ENCODE peak calls at places on chromosomes 11 and 22, in nine cellular contexts. T is mammary epithelial cell, K is psoas muscle, S is prostate gland, J is pancreas, E is heart right ventricle, A is SK-N-SH, Q is ovary, V is cardiac muscle cell. C is an unnamed sample. For H3K4me1, the result is how much of the 10 kb centered on the place peaks cover.

GRCh38 chr11:125942771-125943428 is 2.9 kb upstream of the VSIG10L2 start:
- DNase-seq in T (no peak), K (no peak), S (no peak), J (no peak), E (no peak), A (no peak), Q (no peak), V (no peak), C (no peak)

GRCh38 chr22:19962909-19963806 is 21.5 kb upstream of the TXNRD2 start:
- DNase-seq in T (peak), K (peak), S (peak), J (peak), E (peak), A (no peak), Q (no peak), V (no peak), C (peak)

GRCh38 chr11:125300791-125301218 is 136.3 kb downstream of the PKNOX2 start:
- DNase-seq in T (peak), K (no peak), S (peak), J (peak), E (peak), A (peak), Q (no peak), V (no peak), C (no peak)

GRCh38 chr22:45212992-45213751 is 27.5 kb downstream of the KIAA0930 start:
- DNase-seq in T (peak), K (peak), S (no peak), J (no peak), E (peak), A (peak), Q (no peak), V (peak), C (no peak)

GRCh38 chr11:58963551-58964075 is 24.3 kb downstream of the GLYATL1 start:
- DNase-seq in T (peak), K (no peak), S (peak), J (peak), E (no peak), A (peak), Q (no peak), V (peak), C (no peak)

GRCh38 chr22:21657020-21657360 is 8.8 kb upstream of the PPIL2 start:
- DNase-seq in T (no peak), K (no peak), S (no peak), J (no peak), E (no peak), A (no peak), Q (no peak), V (no peak), C (no peak)

GRCh38 chr22:20530368-20531153 is 23.2 kb downstream of the MED15 start:
- DNase-seq in T (peak), K (peak), S (no peak), J (no peak), E (no peak), A (no peak), Q (no peak), V (no peak), C (no peak)

GRCh38 chr11:34252651-34253050 is 105.2 kb downstream of the ABTB2 start:
- DNase-seq in T (no peak), K (no peak), S (no peak), J (peak), E (no peak), A (no peak), Q (no peak), V (no peak), C (no peak)

GRCh38 chr22:42800731-42801536 is 56.1 kb downstream of the ARFGAP3 start:
- DNase-seq in T (no peak), K (no peak), S (no peak), J (no peak), E (no peak), A (no peak), Q (no peak), V (no peak), C (no peak)

GRCh38 chr22:37197451-37198289 is 9.6 kb upstream of the C1QTNF6 start:
- DNase-seq in T (peak), K (peak), S (peak), J (peak), E (peak), A (no peak), Q (peak), V (no peak), C (peak)

GRCh38 chr11:63243533-63243932 is at the start of gene SLC22A25:
- DNase-seq in T (no peak), K (no peak), S (no peak), J (no peak), E (no peak), A (no peak), Q (no peak), V (no peak), C (no peak)

GRCh38 chr22:34096770-34097169 is 176.5 kb upstream of the LARGE1 start:
- DNase-seq in T (no peak), K (no peak), S (no peak), J (no peak), E (no peak), A (no peak), Q (no peak), V (no peak), C (no peak)

GRCh38 chr22:50201191-50202129 is 649 bp downstream of the SELENOO start:
- DNase-seq in T (no peak), K (no peak), S (no peak), J (no peak), E (no peak), A (no peak), Q (peak), V (peak), C (no peak)
- H3K4me1 ChIP-seq in T (under half), K (under half), S (under half), J (under half), E (under half), A (under half), Q (under half), V (under half), C (under half)

DNA sequence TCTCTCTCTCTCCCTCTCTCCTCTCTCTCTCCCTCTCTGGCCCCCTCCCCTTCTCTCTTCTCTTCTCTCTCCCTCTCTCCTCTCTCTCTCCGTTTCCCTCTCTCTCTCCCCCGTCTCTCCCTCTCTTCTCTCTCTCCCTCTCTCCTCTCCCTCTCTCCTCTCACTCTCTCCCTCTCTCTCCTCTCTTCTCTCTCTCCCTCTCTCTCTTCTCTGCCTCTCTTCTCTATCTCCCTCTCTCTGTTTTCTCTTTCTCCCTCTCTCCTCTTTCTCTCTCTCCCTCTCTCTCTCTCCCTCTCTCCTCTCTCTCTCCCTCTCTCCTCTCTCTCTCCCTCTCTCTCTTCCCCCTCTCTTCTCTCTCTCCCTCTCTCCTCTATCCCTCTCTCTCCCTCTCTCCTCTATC is 98.3 kb upstream of the FGF3 start:
- DNase-seq in T (no peak), K (no peak), S (no peak), J (no peak), E (no peak), A (no peak), Q (no peak), V (no peak), C (no peak)
- TF ChIP-seq CTCF in T (no peak), K (no peak), S (no peak), J (no peak), E (no peak), A (no peak), Q (no peak), V (no peak), C (no peak)

DNA sequence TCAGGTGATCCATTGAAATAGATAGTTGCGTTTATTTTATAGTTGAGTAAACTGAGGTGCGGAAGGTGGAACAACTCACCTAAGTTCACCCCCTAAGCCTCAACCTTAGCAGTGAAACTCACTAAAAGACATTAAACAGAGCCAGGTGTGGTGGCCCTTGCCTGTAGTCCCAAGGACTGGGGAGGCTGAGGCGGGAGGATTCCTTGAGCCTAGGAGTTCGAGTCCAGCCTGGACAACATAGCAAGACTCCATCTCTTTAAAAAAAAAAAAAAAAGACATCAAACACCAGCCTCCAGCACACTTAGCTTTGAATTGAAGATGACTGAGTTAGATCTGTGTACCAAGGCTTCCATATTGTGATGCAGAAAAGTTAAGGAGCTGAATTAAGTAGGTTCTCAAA is 845 bp upstream of the RAB36 start:
- DNase-seq in T (no peak), K (no peak), S (no peak), J (no peak), E (no peak), A (no peak), Q (no peak), V (no peak), C (no peak)
- H3K4me3 ChIP-seq in T (no peak), K (no peak), S (no peak), J (no peak), E (no peak), A (peak), Q (no peak), V (no peak), C (no peak)

GRCh38 chr11:13669544-13670488 is 1.3 kb downstream of the FAR1 start:
- DNase-seq in T (peak), K (no peak), S (no peak), J (peak), E (no peak), A (no peak), Q (no peak), V (no peak), C (no peak)

GRCh38 chr11:13668957-13669521 is 571 bp downstream of the FAR1 start:
- DNase-seq in T (peak), K (no peak), S (peak), J (peak), E (peak), A (no peak), Q (no peak), V (peak), C (peak)

GRCh38 chr11:13680501-13681264 is 12.2 kb downstream of the FAR1 start:
- DNase-seq in T (no peak), K (no peak), S (no peak), J (no peak), E (no peak), A (no peak), Q (no peak), V (no peak), C (no peak)

GRCh38 chr11:13679768-13680167 is 11.3 kb downstream of the FAR1 start:
- DNase-seq in T (no peak), K (no peak), S (no peak), J (no peak), E (no peak), A (no peak), Q (no peak), V (no peak), C (no peak)

GRCh38 chr11:13674799-13675509 is 6.5 kb downstream of the FAR1 start:
- DNase-seq in T (no peak), K (no peak), S (no peak), J (no peak), E (no peak), A (no peak), Q (no peak), V (no peak), C (no peak)
- H3K4me1 ChIP-seq in T (under half), K (under half), S (under half), J (under half), E (under half), A (under half), Q (under half), V (under half), C (half or more)

DNA sequence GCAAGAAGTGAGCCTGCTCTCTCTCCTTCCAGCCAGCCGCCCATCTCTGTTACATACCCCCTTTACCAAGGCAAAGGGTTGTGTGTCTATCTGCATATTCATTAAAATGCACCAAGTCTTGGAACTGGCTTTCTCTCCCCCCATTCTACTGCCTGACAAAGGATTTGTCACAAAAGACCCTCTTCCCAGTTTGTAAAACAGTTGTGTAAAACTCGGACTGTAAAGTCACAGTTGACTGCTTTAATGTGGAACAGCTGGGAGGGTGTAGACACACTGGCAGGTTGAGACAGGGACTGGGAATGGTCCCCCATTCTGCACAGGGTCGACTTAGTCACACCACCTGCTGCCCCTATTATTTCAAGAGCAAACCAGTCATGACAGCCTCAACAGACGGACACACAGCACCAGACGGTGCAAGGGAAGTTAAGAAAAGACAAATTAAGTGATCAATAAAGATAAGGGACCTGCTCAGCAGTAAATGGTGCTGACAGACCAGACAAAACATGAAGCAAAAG is 60.0 kb upstream of the HTATIP2 start:
- DNase-seq in T (no peak), K (no peak), S (no peak), J (no peak), E (no peak), A (no peak), Q (no peak), V (no peak), C (no peak)
- TF ChIP-seq CTCF in T (no peak), K (no peak), S (no peak), J (no peak), E (no peak), A (no peak), Q (no peak), V (no peak), C (no peak)

DNA sequence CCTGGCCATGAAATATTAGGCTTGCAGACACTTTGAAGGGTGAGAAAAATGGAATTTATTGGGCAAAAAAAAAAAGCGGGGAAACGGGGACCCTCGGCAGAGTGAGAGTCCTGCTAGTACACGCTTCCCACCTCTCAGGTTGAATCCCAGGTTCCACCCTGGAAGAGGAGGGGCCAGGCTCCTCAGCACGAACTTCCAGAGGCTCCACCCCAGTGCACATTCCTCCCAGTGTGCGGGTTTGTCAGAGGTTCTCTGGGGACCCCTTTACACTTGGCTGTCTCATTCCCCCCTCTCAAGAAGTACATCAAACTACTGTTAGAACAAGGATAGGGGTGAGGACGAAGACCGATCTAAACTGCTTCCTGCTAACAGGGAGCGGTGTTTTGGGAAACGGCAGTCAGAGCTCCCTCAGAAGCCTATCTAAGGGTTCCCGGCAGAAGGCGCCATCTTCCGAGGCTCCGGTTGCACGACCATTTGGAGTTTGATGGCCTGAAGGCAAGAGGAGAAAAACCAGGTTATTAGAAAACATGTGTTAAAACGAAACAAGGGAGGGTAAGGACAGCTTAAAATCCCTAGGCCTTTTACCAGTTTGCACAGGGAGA is 27.5 kb downstream of the FOLR3 start:
- DNase-seq in T (no peak), K (no peak), S (no peak), J (no peak), E (no peak), A (no peak), Q (no peak), V (no peak), C (no peak)
- H3K4me3 ChIP-seq in T (no peak), K (no peak), S (no peak), J (no peak), E (no peak), A (no peak), Q (no peak), V (no peak), C (no peak)

GRCh38 chr22:48099251-48099650 is 1336.8 kb downstream of the TBC1D22A start:
- DNase-seq in T (no peak), K (no peak), S (no peak), J (no peak), E (no peak), A (no peak), Q (no peak), V (no peak), C (no peak)
- H3K4me1 ChIP-seq in T (under half), K (under half), S (under half), J (under half), E (under half), A (under half), Q (under half), V (under half), C (under half)

DNA sequence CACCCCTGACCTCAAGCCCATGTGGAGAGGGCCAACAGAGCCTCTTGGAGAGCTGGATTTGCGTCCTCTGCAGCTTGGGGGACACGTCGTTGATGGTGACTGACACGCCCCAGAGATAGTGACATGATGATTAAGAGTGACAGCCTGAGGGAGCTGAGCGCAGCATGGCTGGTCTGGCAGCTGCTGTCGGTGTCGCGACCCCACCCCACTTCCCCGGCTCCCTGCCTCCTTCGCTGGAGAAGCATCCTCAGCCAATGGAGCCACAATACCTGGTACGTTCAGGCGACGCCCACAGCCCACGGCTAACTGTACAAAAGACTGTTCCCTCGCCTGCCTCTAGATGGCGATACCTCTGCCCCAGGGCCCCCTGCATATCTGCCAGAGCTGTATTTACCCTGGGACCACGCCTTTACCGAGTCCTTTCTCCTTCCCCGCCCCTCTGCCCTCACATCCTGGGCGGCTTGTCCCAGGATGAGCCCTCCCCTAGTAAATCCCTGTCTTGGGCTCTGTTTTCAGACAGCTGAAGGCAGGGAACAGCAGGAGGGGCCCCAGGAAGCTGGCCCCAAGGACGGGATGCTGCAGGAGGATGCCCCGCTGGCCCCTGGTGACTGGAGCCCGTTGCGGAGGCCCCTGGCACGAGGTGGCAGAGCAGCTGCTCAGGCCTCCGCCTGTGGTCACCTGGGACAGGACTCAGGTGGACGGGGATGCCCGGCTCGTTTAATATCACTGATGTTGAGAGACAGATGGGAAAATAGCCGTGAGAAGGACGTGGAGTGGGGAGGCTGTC is 90.6 kb downstream of the RPS6KA4 start:
- DNase-seq in T (peak), K (peak), S (peak), J (peak), E (peak), A (peak), Q (peak), V (peak), C (peak)
- TF ChIP-seq CTCF in T (peak), K (peak), S (peak), J (peak), E (peak), A (peak), Q (peak), V (peak), C (peak)